ENCODE peak calls at places on chromosomes 12 and 14, in ten cellular contexts. Z is progenitor cell of endocrine pancreas; L is iris pigment epithelial cell; X is GM23248; P is ACHN; M is neural crest cell; N is GM12865; W is OCI-LY7; I is stimulated activated CD4-positive, alpha-beta T cell treated with anti-CD3 and anti-CD28 coated beads, Interleukin-4, amount 100 ng/mL, for 4 hours; H is Calu3. Y is an unnamed sample.

GRCh38 chr12:21428241-21428640 is 9.2 kb upstream of the PYROXD1 start:
- DNase-seq in N (no peak), L (peak; percentile 77), P (no peak), H (no peak), X (peak; percentile 8), Z (no peak), M (no peak), W (no peak), I (no peak), Y (no peak)

GRCh38 chr14:89477391-89477790 is 60.4 kb upstream of the FOXN3 start:
- DNase-seq in H (no peak), M (no peak), L (no peak), Z (no peak), X (no peak), I (no peak), P (no peak), W (no peak), N (no peak), Y (peak; percentile 42)

GRCh38 chr12:127810026-127810425 is 456.9 kb upstream of the TMEM132C start:
- DNase-seq in P (peak; percentile 90), M (no peak), I (no peak), L (peak; percentile 86), H (no peak), N (no peak), Z (no peak), W (no peak), X (peak; percentile 97), Y (no peak)

GRCh38 chr14:24343795-24344660 is 4.2 kb upstream of the RIPK3 start:
- DNase-seq in H (no peak), L (no peak), M (no peak), W (no peak), X (peak; percentile 39), P (no peak), Z (no peak), N (no peak), I (no peak), Y (no peak)

GRCh38 chr12:26031814-26032213 is 73.3 kb downstream of the RASSF8 start:
- DNase-seq in L (no peak), W (no peak), P (no peak), N (no peak), X (no peak), Z (no peak), I (no peak), M (no peak), H (no peak), Y (no peak)

GRCh38 chr12:127785535-127785934 is 481.4 kb upstream of the TMEM132C start:
- DNase-seq in L (peak; percentile 12), N (no peak), I (no peak), W (no peak), X (peak; percentile 89), Z (no peak), H (no peak), M (no peak), P (no peak), Y (no peak)

GRCh38 chr14:33754264-33754663 is 196.6 kb downstream of the EGLN3 start:
- DNase-seq in W (no peak), Z (no peak), H (no peak), L (no peak), X (peak; percentile 21), P (no peak), M (no peak), I (no peak), N (no peak), Y (no peak)

GRCh38 chr12:74293689-74294131 is 243.9 kb upstream of the ATXN7L3B start:
- DNase-seq in H (no peak), Z (no peak), L (no peak), I (no peak), X (no peak), N (no peak), W (no peak), P (no peak), M (no peak), Y (no peak)

GRCh38 chr14:62694075-62694474 is 351.2 kb downstream of the KCNH5 start:
- DNase-seq in L (peak; percentile 98), Z (no peak), I (no peak), W (no peak), M (no peak), X (no peak), P (no peak), N (peak; percentile 5), H (peak; percentile 63), Y (no peak)

GRCh38 chr12:106747973-106748436 is 26.5 kb upstream of the RIC8B start:
- DNase-seq in Z (no peak), N (peak; percentile 28), H (no peak), W (no peak), M (no peak), P (no peak), X (no peak), I (peak; percentile 25), L (no peak), Y (no peak)

GRCh38 chr14:91398192-91398591 is 19.4 kb downstream of the CCDC88C start:
- DNase-seq in X (no peak), I (no peak), L (no peak), Z (no peak), W (no peak), P (no peak), H (no peak), M (no peak), N (no peak), Y (no peak)

GRCh38 chr12:65827827-65828231 is 3.5 kb downstream of the HMGA2 start:
- DNase-seq in L (peak; percentile 31), I (no peak), X (peak; percentile 29), W (no peak), P (peak; percentile 52), N (no peak), Z (no peak), M (no peak), H (no peak), Y (no peak)

GRCh38 chr14:60639677-60640076 is 9.6 kb downstream of the SIX1 start:
- DNase-seq in W (no peak), I (no peak), P (no peak), L (no peak), M (no peak), H (no peak), X (no peak), Z (no peak), N (no peak), Y (no peak)

GRCh38 chr12:69425417-69425816 is 44.8 kb upstream of the FRS2 start:
- DNase-seq in X (no peak), L (no peak), I (no peak), M (no peak), Z (no peak), H (no peak), N (no peak), W (no peak), P (no peak), Y (no peak)

GRCh38 chr14:61591862-61592261 is 103.5 kb upstream of the HIF1A start:
- DNase-seq in M (no peak), I (no peak), W (no peak), Z (no peak), X (no peak), H (no peak), L (no peak), P (no peak), N (no peak), Y (no peak)

GRCh38 chr12:52439845-52440244 is 5.7 kb upstream of the KRT75 start:
- DNase-seq in P (no peak), H (no peak), M (no peak), L (no peak), X (no peak), Z (no peak), I (no peak), N (no peak), W (no peak), Y (no peak)

GRCh38 chr12:48022180-48022521 is 17.9 kb upstream of the COL2A1 start:
- DNase-seq in L (no peak), Z (no peak), I (no peak), H (no peak), N (no peak), M (no peak), W (no peak), P (no peak), X (no peak), Y (no peak)

GRCh38 chr12:29207120-29207519 is 58.0 kb downstream of the FAR2 start:
- DNase-seq in N (no peak), Z (no peak), I (no peak), X (no peak), L (peak; percentile 50), H (no peak), M (no peak), W (no peak), P (no peak), Y (no peak)

GRCh38 chr14:36091096-36091495 is 85.4 kb downstream of the PTCSC3 start:
- DNase-seq in N (no peak), P (peak; percentile 97), M (no peak), L (peak; percentile 86), X (peak; percentile 95), H (peak; percentile 76), W (no peak), Z (no peak), I (no peak), Y (no peak)

GRCh38 chr12:39103552-39104165 is 198.3 kb upstream of the CPNE8 start:
- DNase-seq in X (peak; percentile 81), L (peak; percentile 63), M (peak; percentile 8), Z (no peak), P (peak; percentile 82), W (peak; percentile 62), H (peak; percentile 40), N (peak; percentile 66), I (no peak), Y (peak; percentile 30)

GRCh38 chr12:49894754-49895153 is 8.9 kb downstream of the FAIM2 start:
- DNase-seq in W (no peak), X (no peak), L (no peak), M (no peak), N (no peak), P (no peak), Z (no peak), I (no peak), H (no peak), Y (no peak)

GRCh38 chr14:64012003-64012402 is 159.2 kb downstream of the SYNE2 start:
- DNase-seq in H (no peak), M (no peak), Z (no peak), L (no peak), P (no peak), W (no peak), I (no peak), X (no peak), N (no peak), Y (no peak)

GRCh38 chr12:3896851-3897351 is 23.7 kb upstream of the PARP11 start:
- DNase-seq in H (no peak), W (no peak), I (no peak), Z (no peak), N (no peak), X (peak; percentile 22), M (no peak), P (no peak), L (peak; percentile 70), Y (no peak)

GRCh38 chr14:91138511-91139359 is 24.9 kb downstream of the DGLUCY start:
- DNase-seq in W (peak; percentile 72), Z (no peak), M (no peak), I (peak; percentile 21), N (peak; percentile 74), X (peak; percentile 48), P (peak; percentile 52), H (peak; percentile 50), L (peak; percentile 47), Y (peak; percentile 40)

GRCh38 chr12:11881835-11882234 is 188.9 kb upstream of the BCL2L14 start:
- DNase-seq in N (no peak), I (no peak), W (no peak), X (no peak), P (peak; percentile 24), L (no peak), M (no peak), Z (no peak), H (no peak), Y (peak; percentile 57)

GRCh38 chr12:46473634-46474201 is 101.1 kb upstream of the SLC38A2 start:
- DNase-seq in W (no peak), I (no peak), X (peak; percentile 94), L (peak; percentile 96), H (peak; percentile 56), M (no peak), N (peak; percentile 46), Z (no peak), P (peak; percentile 94), Y (peak; percentile 81)

GRCh38 chr12:53659011-53659551 is 16.8 kb downstream of the ATP5MC2 start:
- DNase-seq in L (peak; percentile 69), M (peak; percentile 26), Z (peak; percentile 19), H (peak; percentile 54), P (no peak), N (no peak), I (no peak), X (peak; percentile 79), W (no peak), Y (peak; percentile 81)

GRCh38 chr12:116863275-116863767 is 17.9 kb downstream of the HRK start:
- DNase-seq in L (peak; percentile 48), N (no peak), Z (no peak), M (no peak), X (peak; percentile 67), W (peak; percentile 53), P (peak; percentile 49), I (no peak), H (no peak), Y (peak; percentile 57)

Y was measured in colonic mucosa.